ENCODE peak calls at places on chromosomes 11 and 22, in six cellular contexts. S is WERI-Rb-1, P is astrocyte of the spinal cord, O is Caco-2, G is nephron progenitor cell, B is endothelial cell. Y is an unnamed sample.

GRCh38 chr22:37472418-37473006 is 13.7 kb downstream of the MFNG start:
- DNase-seq in S (peak), P (no peak), O (peak), G (peak), B (peak), Y (peak)

GRCh38 chr22:26922804-26923203 is 265.4 kb downstream of the MIAT start:
- DNase-seq in S (no peak), P (no peak), O (no peak), G (peak), B (peak), Y (no peak)

GRCh38 chr11:122170815-122171475 is 54.9 kb upstream of the BLID start:
- DNase-seq in S (no peak), P (peak), O (no peak), G (no peak), B (no peak), Y (no peak)

GRCh38 chr11:46664612-46665011 is 35.8 kb downstream of the ARHGAP1 start:
- DNase-seq in S (no peak), P (no peak), O (no peak), G (no peak), B (no peak), Y (no peak)

GRCh38 chr11:37963440-37963839 is 1365.4 kb upstream of the RAG2 start:
- DNase-seq in S (no peak), P (no peak), O (no peak), G (no peak), B (no peak), Y (no peak)

GRCh38 chr11:110728476-110728875 is 16.2 kb upstream of the ARHGAP20 start:
- DNase-seq in S (no peak), P (no peak), O (no peak), G (no peak), B (no peak), Y (no peak)

GRCh38 chr22:31103899-31104694 is 3.3 kb downstream of the SELENOM start:
- DNase-seq in S (no peak), P (no peak), O (no peak), G (no peak), B (no peak), Y (no peak)

GRCh38 chr22:41094036-41094435 is 1.6 kb downstream of the EP300 start:
- DNase-seq in S (peak), P (peak), O (no peak), G (no peak), B (no peak), Y (peak)

GRCh38 chr11:8988329-8989234 is 15.2 kb downstream of the NRIP3 start:
- DNase-seq in S (no peak), P (peak), O (no peak), G (no peak), B (no peak), Y (no peak)

GRCh38 chr11:132036751-132037466 is 666.5 kb downstream of the NTM start:
- DNase-seq in S (no peak), P (no peak), O (no peak), G (no peak), B (no peak), Y (no peak)

GRCh38 chr11:75826463-75827220 is 11.6 kb downstream of the UVRAG start:
- DNase-seq in S (no peak), P (no peak), O (no peak), G (no peak), B (no peak), Y (no peak)

GRCh38 chr11:115334932-115335788 is 169.1 kb downstream of the CADM1 start:
- DNase-seq in S (no peak), P (peak), O (no peak), G (no peak), B (no peak), Y (no peak)

GRCh38 chr22:49147171-49147570 is 680.5 kb downstream of the BRD1 start:
- DNase-seq in S (no peak), P (no peak), O (no peak), G (no peak), B (no peak), Y (no peak)

GRCh38 chr22:49149721-49150608 is 677.7 kb downstream of the BRD1 start:
- DNase-seq in S (no peak), P (no peak), O (no peak), G (no peak), B (no peak), Y (no peak)

GRCh38 chr22:49147617-49148175 is 680.0 kb downstream of the BRD1 start:
- DNase-seq in S (no peak), P (no peak), O (no peak), G (no peak), B (no peak), Y (no peak)

GRCh38 chr22:49150801-49151221 is 676.9 kb downstream of the BRD1 start:
- DNase-seq in S (peak), P (no peak), O (no peak), G (peak), B (no peak), Y (no peak)

GRCh38 chr22:49148895-49149418 is 678.7 kb downstream of the BRD1 start:
- DNase-seq in S (no peak), P (no peak), O (no peak), G (no peak), B (no peak), Y (no peak)
- TF ChIP-seq CTCF in S (peak), P (no peak), O (no peak), G (no peak), B (no peak), Y (no peak)

GRCh38 chr11:74611369-74611861 is 19.0 kb downstream of the POLD3 start:
- DNase-seq in S (no peak), P (peak), O (no peak), G (no peak), B (no peak), Y (no peak)
- TF ChIP-seq CTCF in S (peak), P (peak), O (peak), G (peak), B (no peak), Y (peak)

DNA sequence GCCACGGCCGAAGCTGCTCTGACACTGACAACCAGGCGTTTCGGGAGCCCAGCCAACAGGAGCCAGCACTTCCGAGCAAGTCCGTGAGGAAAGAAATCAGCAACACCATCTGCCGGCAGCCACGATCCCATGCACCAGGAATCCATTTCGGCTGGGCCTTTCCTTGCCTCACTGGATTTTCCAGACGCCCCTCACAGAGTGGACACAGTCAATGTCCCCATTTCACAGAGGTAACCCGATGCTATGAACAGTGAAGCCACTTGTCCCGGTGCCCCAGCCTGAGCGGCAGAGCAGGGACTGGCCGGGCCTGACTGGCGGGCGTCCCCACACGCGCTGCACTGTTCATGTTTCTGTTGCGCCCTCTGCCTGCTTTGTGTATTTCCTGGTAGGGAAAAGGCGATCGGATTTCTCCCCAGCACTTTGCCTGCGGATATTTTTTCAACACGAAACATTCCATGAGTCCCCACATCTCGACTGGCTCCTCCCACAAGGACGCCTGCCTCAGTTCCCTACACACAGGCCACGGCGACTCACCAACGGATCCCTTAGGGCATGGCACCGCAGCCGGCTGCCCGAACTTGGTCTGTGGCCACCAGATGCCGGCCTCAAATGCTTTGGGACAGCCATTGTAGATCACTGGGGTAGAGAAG is 55.3 kb downstream of the TRMU start:
- DNase-seq in S (no peak), P (peak), O (no peak), G (no peak), B (no peak), Y (no peak)
- TF ChIP-seq CTCF in S (no peak), P (peak), O (no peak), G (no peak), B (no peak), Y (no peak)

DNA sequence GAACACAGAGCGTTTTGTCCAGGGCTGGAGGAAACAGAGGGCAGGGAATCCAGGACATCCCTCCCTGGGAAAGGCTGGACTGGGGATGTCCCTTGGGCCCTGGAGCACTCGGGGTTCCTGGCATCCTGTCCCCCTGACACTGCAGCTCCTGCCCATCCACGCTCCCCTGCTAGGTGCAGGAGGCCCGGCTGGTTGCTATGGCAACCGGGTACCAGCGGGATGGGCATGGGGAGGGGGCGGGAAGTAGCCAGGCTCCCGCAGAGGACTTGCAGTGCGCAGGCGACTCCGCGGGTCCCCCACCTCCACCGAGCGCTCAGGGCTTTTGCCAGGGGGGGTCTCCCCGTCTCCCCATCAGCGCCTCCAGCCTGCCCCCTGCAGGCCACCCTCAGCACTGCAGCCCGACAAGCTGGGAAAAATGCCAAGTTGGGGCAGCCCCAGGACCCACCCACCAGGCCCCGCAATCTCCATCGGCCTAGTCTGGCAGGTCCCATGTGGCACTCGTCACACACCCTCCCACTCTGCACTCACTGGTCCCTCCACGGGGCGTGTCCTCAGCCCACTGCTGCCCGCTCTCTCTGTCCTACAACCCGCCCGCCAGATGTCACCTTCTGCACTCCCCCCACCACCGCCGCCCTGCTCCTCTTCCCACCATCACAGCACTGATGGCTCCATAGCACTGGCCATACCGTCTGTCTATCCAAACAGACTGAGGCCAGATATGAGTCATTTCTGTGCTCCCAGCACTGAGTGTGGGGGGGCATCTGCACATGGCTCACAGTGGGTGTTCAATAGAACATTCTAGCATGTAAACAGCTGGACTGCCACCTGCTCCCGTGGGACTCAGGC is 31.5 kb downstream of the KIAA0930 start:
- DNase-seq in S (peak), P (peak), O (no peak), G (peak), B (peak), Y (peak)
- TF ChIP-seq CTCF in S (peak), P (peak), O (peak), G (peak), B (peak), Y (peak)

GRCh38 chr11:77191823-77192495 is 63.9 kb downstream of the MYO7A start:
- DNase-seq in S (peak), P (peak), O (peak), G (peak), B (peak), Y (peak)
- TF ChIP-seq CTCF in S (peak), P (peak), O (peak), G (peak), B (peak), Y (peak)

DNA sequence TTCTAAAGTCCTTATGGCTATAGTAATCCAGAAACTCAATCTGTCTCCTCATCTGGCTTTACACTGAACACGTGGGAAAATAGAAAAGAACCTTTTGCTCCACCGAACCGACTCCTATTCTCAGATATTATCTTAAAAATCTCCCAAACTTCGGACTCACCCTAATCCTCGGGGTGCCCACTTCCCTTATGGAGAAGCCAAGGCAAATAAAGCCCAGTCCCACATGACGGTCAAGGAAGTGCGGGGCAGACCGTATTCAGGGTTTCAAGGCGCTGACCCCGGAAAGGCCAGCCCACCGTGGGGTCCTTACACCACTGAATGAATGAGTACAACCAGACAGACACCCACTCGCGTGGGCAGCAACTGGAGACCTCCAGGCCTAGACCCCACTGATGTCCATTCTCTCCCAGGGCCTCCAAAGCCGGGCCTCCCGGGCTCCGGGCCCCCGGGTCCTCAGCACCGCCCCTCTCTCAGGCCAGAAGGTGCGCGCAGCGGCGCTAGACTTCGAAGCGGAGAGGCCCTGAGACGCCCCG is 492 bp downstream of the NUP98 start:
- DNase-seq in S (no peak), P (no peak), O (peak), G (no peak), B (peak), Y (peak)
- TF ChIP-seq CTCF in S (no peak), P (no peak), O (no peak), G (no peak), B (no peak), Y (no peak)

GRCh38 chr22:17536269-17536668 is 27.0 kb upstream of the SLC25A18 start:
- DNase-seq in S (no peak), P (peak), O (no peak), G (no peak), B (no peak), Y (no peak)

GRCh38 chr22:17542452-17542851 is 20.8 kb upstream of the SLC25A18 start:
- DNase-seq in S (no peak), P (no peak), O (no peak), G (no peak), B (no peak), Y (no peak)

GRCh38 chr22:17537155-17537554 is 26.1 kb upstream of the SLC25A18 start:
- DNase-seq in S (no peak), P (no peak), O (no peak), G (no peak), B (no peak), Y (no peak)

GRCh38 chr22:17541476-17541875 is 21.8 kb upstream of the SLC25A18 start:
- DNase-seq in S (no peak), P (no peak), O (no peak), G (no peak), B (no peak), Y (no peak)

GRCh38 chr22:17540481-17540880 is 22.8 kb upstream of the SLC25A18 start:
- DNase-seq in S (no peak), P (no peak), O (no peak), G (no peak), B (peak), Y (peak)
- TF ChIP-seq CTCF in S (peak), P (no peak), O (no peak), G (no peak), B (no peak), Y (no peak)

GRCh38 chr11:72851726-72852125 is 37.5 kb downstream of the ATG16L2 start:
- DNase-seq in S (no peak), P (no peak), O (no peak), G (no peak), B (no peak), Y (no peak)
- TF ChIP-seq CTCF in S (no peak), P (no peak), O (no peak), G (no peak), B (no peak), Y (no peak)